ENCODE peak calls at places on chromosome X, in ten cellular contexts. O, R, K, S, I, B, C, Q, V and T are unnamed samples.

GRCh38 chrX:31423575-31424284 is 351.9 kb upstream of the FTHL17 start:
- DNase-seq in O (peak; percentile 51), R (peak; percentile 44), K (peak; percentile 34), S (peak; percentile 62), I (peak; percentile 7), B (peak; percentile 58), C (no peak), Q (no peak), V (peak; percentile 65), T (peak; percentile 71)

GRCh38 chrX:135213200-135213844 is 38.5 kb upstream of the ETDA start:
- DNase-seq in O (no peak), R (no peak), K (no peak), S (no peak), I (no peak), B (no peak), C (no peak), Q (no peak), V (no peak), T (no peak)

GRCh38 chrX:103626855-103627254 is 1.9 kb upstream of the TCEAL1 start:
- DNase-seq in O (peak; percentile 36), R (peak; percentile 63), K (no peak), S (peak; percentile 55), I (no peak), B (peak; percentile 69), C (no peak), Q (no peak), V (no peak), T (peak; percentile 41)

GRCh38 chrX:40065291-40066046 is 32.3 kb downstream of the BCOR start:
- DNase-seq in O (no peak), R (no peak), K (no peak), S (no peak), I (no peak), B (no peak), C (no peak), Q (no peak), V (no peak), T (no peak)

GRCh38 chrX:101287402-101287801 is 3.7 kb downstream of the TAF7L start:
- DNase-seq in O (peak; percentile 75), R (peak; percentile 65), K (peak; percentile 31), S (peak; percentile 52), I (peak; percentile 13), B (peak; percentile 49), C (peak; percentile 10), Q (no peak), V (no peak), T (peak; percentile 14)

GRCh38 chrX:147646949-147647717 is 264.6 kb upstream of the FMR1 start:
- DNase-seq in O (no peak), R (no peak), K (no peak), S (no peak), I (no peak), B (no peak), C (no peak), Q (no peak), V (no peak), T (no peak)

GRCh38 chrX:63743596-63743995 is 41.4 kb downstream of the ARHGEF9 start:
- DNase-seq in O (no peak), R (no peak), K (no peak), S (no peak), I (no peak), B (no peak), C (no peak), Q (no peak), V (no peak), T (no peak)

GRCh38 chrX:41449615-41450014 is 2.5 kb downstream of the NYX start:
- DNase-seq in O (peak; percentile 35), R (peak; percentile 6), K (no peak), S (peak; percentile 24), I (no peak), B (peak; percentile 42), C (no peak), Q (no peak), V (no peak), T (peak; percentile 38)

GRCh38 chrX:27463187-27463586 is at the start of gene PPP4R3C:
- DNase-seq in O (no peak), R (no peak), K (no peak), S (no peak), I (no peak), B (no peak), C (no peak), Q (no peak), V (no peak), T (no peak)

GRCh38 chrX:9351112-9351511 is 113.7 kb upstream of the TBL1X start:
- DNase-seq in O (no peak), R (no peak), K (no peak), S (no peak), I (no peak), B (no peak), C (no peak), Q (no peak), V (no peak), T (no peak)

GRCh38 chrX:100615015-100615414 is 21.6 kb downstream of the TSPAN6 start:
- DNase-seq in O (peak; percentile 78), R (peak; percentile 74), K (peak; percentile 35), S (peak; percentile 68), I (no peak), B (peak; percentile 70), C (peak; percentile 22), Q (no peak), V (peak; percentile 51), T (peak; percentile 64)

GRCh38 chrX:51496501-51497291 is at the start of gene NUDT11:
- DNase-seq in O (peak; percentile 51), R (peak; percentile 68), K (peak; percentile 36), S (peak; percentile 72), I (peak; percentile 39), B (peak; percentile 88), C (no peak), Q (peak; percentile 79), V (peak; percentile 90), T (peak; percentile 72)

GRCh38 chrX:51494409-51494808 is 2.0 kb downstream of the NUDT11 start:
- DNase-seq in O (peak; percentile 11), R (peak; percentile 7), K (no peak), S (no peak), I (no peak), B (peak; percentile 8), C (no peak), Q (no peak), V (no peak), T (no peak)
- H3K9ac ChIP-seq in O (no peak overlapping the region), R (no peak overlapping the region), K (no peak overlapping the region), S (no peak overlapping the region), I (no peak overlapping the region), B (no peak overlapping the region), C (no peak overlapping the region), Q (no peak overlapping the region), V (no peak overlapping the region), T (no peak overlapping the region)

DNA sequence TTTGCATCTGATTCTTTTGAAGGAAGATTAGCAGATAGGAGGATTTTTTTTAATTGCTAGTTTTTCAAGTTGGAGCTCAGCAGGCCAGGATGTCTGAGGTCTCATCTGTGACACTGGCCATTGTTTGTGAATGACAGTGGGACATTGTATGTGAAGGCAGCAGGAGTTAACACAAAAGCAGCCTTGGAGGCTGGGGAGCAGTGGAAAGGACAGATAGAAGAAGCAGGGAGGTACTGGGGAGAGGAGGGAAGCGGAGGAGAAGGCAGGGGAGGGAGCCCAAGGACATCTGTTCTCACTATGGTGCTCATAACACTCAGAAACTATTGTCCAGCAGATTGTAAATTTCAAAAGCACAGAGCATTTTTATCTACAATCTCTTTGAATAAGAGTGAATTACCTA is 253.6 kb upstream of the DIPK2B start:
- DNase-seq in O (no peak), R (no peak), K (no peak), S (no peak), I (no peak), B (no peak), C (no peak), Q (no peak), V (peak; percentile 60), T (no peak)
- H3K4me1 ChIP-seq in O (peaks cover 26% of the 10 kb centered on the region), R (no peaks in the 10 kb centered on the region), K (no peaks in the 10 kb centered on the region), S (no peaks in the 10 kb centered on the region), I (no peaks in the 10 kb centered on the region), B (peaks cover 5% of the 10 kb centered on the region), C (peaks cover 8% of the 10 kb centered on the region), Q (no peaks in the 10 kb centered on the region), V (peaks cover 5% of the 10 kb centered on the region), T (no peaks in the 10 kb centered on the region)

GRCh38 chrX:1561164-1561563 is 24.2 kb upstream of the P2RY8 start:
- DNase-seq in O (no peak), R (no peak), K (no peak), S (no peak), I (no peak), B (no peak), C (no peak), Q (no peak), V (no peak), T (no peak)

GRCh38 chrX:1564750-1565683 is 26.4 kb upstream of the AKAP17A start:
- DNase-seq in O (peak; percentile 7), R (no peak), K (no peak), S (no peak), I (no peak), B (no peak), C (no peak), Q (no peak), V (no peak), T (no peak)
- H3K9ac ChIP-seq in O (no peak overlapping the region), R (no peak overlapping the region), K (no peak overlapping the region), S (no peak overlapping the region), I (no peak overlapping the region), B (no peak overlapping the region), C (no peak overlapping the region), Q (no peak overlapping the region), V (no peak overlapping the region), T (no peak overlapping the region)

GRCh38 chrX:338281-338835 is 19.8 kb upstream of the GTPBP6 start:
- DNase-seq in O (no peak), R (no peak), K (no peak), S (no peak), I (no peak), B (no peak), C (no peak), Q (peak; percentile 66), V (no peak), T (no peak)
- H3K4me1 ChIP-seq in O (no peaks in the 10 kb centered on the region), R (no peaks in the 10 kb centered on the region), K (no peaks in the 10 kb centered on the region), S (no peaks in the 10 kb centered on the region), I (peaks cover 3% of the 10 kb centered on the region), B (no peaks in the 10 kb centered on the region), C (no peaks in the 10 kb centered on the region), Q (no peaks in the 10 kb centered on the region), V (no peaks in the 10 kb centered on the region), T (no peaks in the 10 kb centered on the region)

GRCh38 chrX:37809970-37810369 is 30.1 kb downstream of the CYBB start:
- DNase-seq in O (no peak), R (no peak), K (no peak), S (no peak), I (no peak), B (no peak), C (no peak), Q (no peak), V (no peak), T (no peak)
- H3K9ac ChIP-seq in O (no peak overlapping the region), R (no peak overlapping the region), K (no peak overlapping the region), S (no peak overlapping the region), I (no peak overlapping the region), B (no peak overlapping the region), C (no peak overlapping the region), Q (no peak overlapping the region), V (no peak overlapping the region), T (no peak overlapping the region)